ENCODE peak calls at places on chromosomes 7 and 10, in seven cellular contexts. H is hepatocyte, Z is fibroblast of lung, C is neural progenitor cell, K is OCI-LY7, Y is IMR-90, D is osteoblast. F is an unnamed sample.

GRCh38 chr10:12388671-12389070 is 39.3 kb downstream of the CAMK1D start:
- DNase-seq in H (no peak), Z (no peak), C (no peak), K (no peak), Y (no peak), D (no peak), F (no peak)

GRCh38 chr7:88664630-88665233 is 94.8 kb upstream of the ZNF804B start:
- DNase-seq in H (peak; percentile 22), Z (peak; percentile 84), C (no peak), K (no peak), Y (no peak), D (no peak), F (no peak)

GRCh38 chr10:60948871-60949270 is 4.9 kb upstream of the RHOBTB1 start:
- DNase-seq in H (no peak), Z (no peak), C (no peak), K (no peak), Y (peak; percentile 8), D (no peak), F (no peak)

GRCh38 chr10:103985726-103986125 is 18.8 kb downstream of the SLK start:
- DNase-seq in H (no peak), Z (no peak), C (no peak), K (no peak), Y (peak; percentile 65), D (no peak), F (no peak)

GRCh38 chr10:1530871-1531517 is 206.3 kb downstream of the ADARB2 start:
- DNase-seq in H (no peak), Z (no peak), C (no peak), K (no peak), Y (no peak), D (peak; percentile 56), F (no peak)

GRCh38 chr10:27783660-27784059 is 38.0 kb upstream of the MKX start:
- DNase-seq in H (peak; percentile 36), Z (peak; percentile 66), C (peak; percentile 69), K (peak; percentile 31), Y (peak; percentile 62), D (peak; percentile 30), F (peak; percentile 36)

GRCh38 chr7:104643587-104644217 is 315.3 kb downstream of the LHFPL3 start:
- DNase-seq in H (peak; percentile 8), Z (peak; percentile 3), C (peak; percentile 64), K (peak; percentile 13), Y (no peak), D (peak; percentile 14), F (peak; percentile 21)

GRCh38 chr7:88095-88926 is 104.1 kb upstream of the FAM20C start:
- DNase-seq in H (peak; percentile 5), Z (no peak), C (peak; percentile 53), K (no peak), Y (no peak), D (peak; percentile 68), F (no peak)

GRCh38 chr10:74855027-74855426 is 28.6 kb downstream of the KAT6B start:
- DNase-seq in H (no peak), Z (no peak), C (no peak), K (peak; percentile 66), Y (no peak), D (no peak), F (no peak)

GRCh38 chr10:21681156-21681555 is 147.1 kb downstream of the MLLT10 start:
- DNase-seq in H (no peak), Z (no peak), C (no peak), K (no peak), Y (no peak), D (no peak), F (no peak)

GRCh38 chr10:91077549-91078017 is 142.9 kb upstream of the PCGF5 start:
- DNase-seq in H (no peak), Z (peak; percentile 60), C (no peak), K (no peak), Y (peak; percentile 11), D (no peak), F (no peak)

GRCh38 chr10:92689663-92690210 is at the start of gene HHEX:
- DNase-seq in H (peak; percentile 67), Z (peak; percentile 76), C (peak; percentile 79), K (peak; percentile 74), Y (peak; percentile 76), D (peak; percentile 98), F (peak; percentile 18)

GRCh38 chr7:11343136-11343535 is 369.5 kb downstream of the PHF14 start:
- DNase-seq in H (no peak), Z (peak; percentile 18), C (no peak), K (no peak), Y (no peak), D (no peak), F (no peak)

GRCh38 chr10:15720635-15721310 is 1.1 kb upstream of the ITGA8 start:
- DNase-seq in H (no peak), Z (no peak), C (no peak), K (no peak), Y (no peak), D (no peak), F (no peak)

GRCh38 chr7:130909881-130910672 is 176.1 kb upstream of the KLF14 start:
- DNase-seq in H (no peak), Z (peak; percentile 80), C (no peak), K (no peak), Y (peak; percentile 59), D (no peak), F (no peak)

GRCh38 chr10:75097666-75098285 is 13.7 kb upstream of the SAMD8 start:
- DNase-seq in H (no peak), Z (no peak), C (peak; percentile 50), K (peak; percentile 14), Y (peak; percentile 26), D (peak; percentile 87), F (no peak)

GRCh38 chr10:132519382-132520146 is 18.0 kb upstream of the INPP5A start:
- DNase-seq in H (no peak), Z (no peak), C (no peak), K (no peak), Y (no peak), D (peak; percentile 37), F (no peak)
- H3K4me1 ChIP-seq in H (peaks cover 59% of the 10 kb centered on the region), Z (peaks cover 49% of the 10 kb centered on the region), C (peaks cover 28% of the 10 kb centered on the region), K (peaks cover 3% of the 10 kb centered on the region), Y (peaks cover 27% of the 10 kb centered on the region), D (peaks cover 26% of the 10 kb centered on the region), F (peaks cover 30% of the 10 kb centered on the region)

GRCh38 chr10:11016959-11017574 is 605 bp upstream of the CELF2 start:
- DNase-seq in H (no peak), Z (no peak), C (no peak), K (no peak), Y (no peak), D (no peak), F (no peak)

GRCh38 chr10:11018830-11019692 is 1.4 kb downstream of the CELF2 start:
- DNase-seq in H (no peak), Z (no peak), C (no peak), K (no peak), Y (no peak), D (peak; percentile 54), F (no peak)

GRCh38 chr10:11020026-11020820 is 2.6 kb downstream of the CELF2 start:
- DNase-seq in H (no peak), Z (no peak), C (no peak), K (no peak), Y (no peak), D (no peak), F (no peak)

GRCh38 chr10:11017575-11018425 is at the start of gene CELF2:
- DNase-seq in H (peak; percentile 86), Z (peak; percentile 23), C (peak; percentile 94), K (no peak), Y (no peak), D (peak; percentile 89), F (peak; percentile 65)

DNA sequence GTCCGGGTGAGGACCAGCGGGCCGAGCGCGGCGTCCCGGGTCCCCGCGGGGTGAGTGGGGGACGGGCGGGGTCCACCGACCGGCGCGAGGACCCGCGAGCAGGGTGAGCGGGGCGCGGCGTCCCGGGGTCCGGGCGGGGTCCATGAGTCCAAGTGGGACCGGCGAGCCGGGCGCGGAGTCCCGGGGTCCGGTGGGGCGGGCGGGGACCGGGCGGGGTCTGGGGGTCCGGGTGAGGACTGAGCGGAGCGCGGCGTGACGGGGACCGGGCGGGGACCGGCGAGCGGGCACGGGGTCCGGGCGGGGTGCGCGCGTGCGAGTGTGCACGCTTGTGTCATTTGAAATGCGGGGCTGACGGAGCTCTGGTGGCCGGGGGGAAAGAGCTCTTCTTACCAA is 750 bp downstream of the CELF2 start:
- DNase-seq in H (peak; percentile 20), Z (no peak), C (peak; percentile 56), K (no peak), Y (no peak), D (no peak), F (no peak)
- H3K4me3 ChIP-seq in H (peak overlapping the region; percentile 30), Z (peak overlapping the region; percentile 54), C (peak overlapping the region; percentile 81), K (no peak overlapping the region), Y (peak overlapping the region; percentile 87), D (peak overlapping the region; percentile 57), F (peak overlapping the region; percentile 58)

GRCh38 chr10:79028056-79028430 is 40.7 kb upstream of the ZMIZ1 start:
- DNase-seq in H (no peak), Z (no peak), C (no peak), K (no peak), Y (no peak), D (peak; percentile 26), F (no peak)
- H2AFZ ChIP-seq in H (no peak overlapping the region), Z (no peak overlapping the region), C (no peak overlapping the region), K (no peak overlapping the region), Y (peak overlapping the region; percentile 62), D (no peak overlapping the region), F (no peak overlapping the region)

DNA sequence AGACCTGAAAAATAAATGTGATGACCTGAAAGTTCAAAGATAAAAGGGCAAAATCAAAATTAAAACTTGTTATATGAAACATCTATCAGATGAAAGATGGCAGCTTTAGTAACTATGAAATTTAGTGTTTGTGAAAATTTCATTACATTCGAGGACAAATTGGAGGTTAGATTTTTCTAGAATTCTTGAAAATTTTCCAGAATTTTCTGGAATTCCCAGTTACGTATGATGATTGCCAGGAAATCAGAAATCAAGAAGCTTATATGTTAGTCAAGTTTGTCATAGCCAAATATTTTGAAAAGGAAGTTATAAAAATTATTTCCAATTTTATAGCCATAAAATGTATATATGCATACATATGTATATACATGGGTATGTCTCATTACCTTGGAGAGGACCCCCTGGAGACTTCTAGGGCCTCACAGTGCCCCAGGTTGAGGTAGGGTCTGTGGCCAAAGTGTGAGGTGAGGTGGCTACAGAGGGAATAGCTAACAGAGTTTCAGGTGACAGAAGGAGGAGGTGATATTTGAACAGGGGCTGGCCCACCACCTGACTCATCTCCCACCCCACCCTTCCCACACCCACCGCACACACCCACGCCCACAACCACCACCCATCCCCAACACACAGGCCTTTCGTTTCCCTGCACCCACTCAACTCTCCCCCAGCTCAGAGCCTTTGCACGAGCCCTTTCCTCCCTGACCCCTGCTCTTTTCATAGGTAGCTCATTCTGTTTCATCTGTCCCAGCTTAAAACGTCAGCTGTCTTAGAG is 21.5 kb downstream of the C10orf105 start:
- DNase-seq in H (no peak), Z (no peak), C (no peak), K (no peak), Y (no peak), D (no peak), F (no peak)
- H3K4me1 ChIP-seq in H (no peaks in the 10 kb centered on the region), Z (no peaks in the 10 kb centered on the region), C (peaks cover 13% of the 10 kb centered on the region), K (peaks cover 41% of the 10 kb centered on the region), Y (no peaks in the 10 kb centered on the region), D (no peaks in the 10 kb centered on the region), F (peaks cover 12% of the 10 kb centered on the region)

GRCh38 chr10:117131390-117132327 is 6.4 kb downstream of the VAX1 start:
- DNase-seq in H (peak; percentile 69), Z (no peak), C (peak; percentile 65), K (no peak), Y (no peak), D (peak; percentile 71), F (no peak)
- H3K4me3 ChIP-seq in H (no peak overlapping the region), Z (no peak overlapping the region), C (peak overlapping the region; percentile 34), K (no peak overlapping the region), Y (peak overlapping the region; percentile 8), D (no peak overlapping the region), F (no peak overlapping the region)